ENCODE peak calls at places on chromosomes 3 and 15, in seven cellular contexts. A is GM06990; X is pulmonary artery endothelial cell; S is CD8-positive, alpha-beta memory T cell; Z is nephron progenitor cell; M is SHP77; R is ELR. E is an unnamed sample.

GRCh38 chr3:193746832-193747231 is 153.8 kb downstream of the OPA1 start:
- DNase-seq in A (no peak), X (no peak), S (no peak), Z (no peak), M (no peak), R (no peak), E (no peak)

GRCh38 chr3:42666577-42666998 is 13.1 kb downstream of the ZBTB47 start:
- DNase-seq in A (no peak), X (no peak), S (no peak), Z (no peak), M (no peak), R (no peak), E (no peak)

GRCh38 chr15:74833376-74834107 is 7.1 kb downstream of the CPLX3 start:
- DNase-seq in A (no peak), X (no peak), S (no peak), Z (no peak), M (no peak), R (no peak), E (no peak)

GRCh38 chr15:59828262-59828661 is 139.1 kb upstream of the BNIP2 start:
- DNase-seq in A (no peak), X (no peak), S (no peak), Z (no peak), M (no peak), R (no peak), E (no peak)

GRCh38 chr3:120634539-120634938 is 38.4 kb downstream of the NDUFB4 start:
- DNase-seq in A (no peak), X (no peak), S (no peak), Z (no peak), M (no peak), R (peak), E (no peak)

GRCh38 chr3:189096092-189096491 is 75.7 kb upstream of the TPRG1 start:
- DNase-seq in A (no peak), X (no peak), S (no peak), Z (no peak), M (no peak), R (no peak), E (no peak)

GRCh38 chr15:93250212-93250611 is 161.2 kb upstream of the RGMA start:
- DNase-seq in A (no peak), X (no peak), S (no peak), Z (no peak), M (no peak), R (no peak), E (no peak)

GRCh38 chr3:129485681-129486056 is 42.8 kb upstream of the RHO start:
- DNase-seq in A (no peak), X (no peak), S (no peak), Z (no peak), M (no peak), R (peak), E (no peak)

GRCh38 chr3:53089511-53089910 is 40.7 kb downstream of the RFT1 start:
- DNase-seq in A (no peak), X (no peak), S (no peak), Z (no peak), M (no peak), R (no peak), E (no peak)

GRCh38 chr3:32113566-32113965 is 7.1 kb downstream of the GPD1L start:
- DNase-seq in A (no peak), X (no peak), S (no peak), Z (no peak), M (no peak), R (no peak), E (no peak)

GRCh38 chr15:99967841-99968371 is 234.7 kb upstream of the LYSMD4 start:
- DNase-seq in A (no peak), X (no peak), S (no peak), Z (no peak), M (no peak), R (peak), E (no peak)

GRCh38 chr3:112437146-112438022 is 61.9 kb downstream of the BTLA start:
- DNase-seq in A (no peak), X (peak), S (peak), Z (no peak), M (no peak), R (peak), E (peak)

GRCh38 chr3:25589104-25589782 is 75.5 kb downstream of the TOP2B start:
- DNase-seq in A (no peak), X (no peak), S (no peak), Z (no peak), M (no peak), R (peak), E (no peak)

GRCh38 chr3:3461317-3461716 is 281.8 kb upstream of the CRBN start:
- DNase-seq in A (no peak), X (no peak), S (no peak), Z (no peak), M (no peak), R (no peak), E (no peak)

GRCh38 chr3:10300087-10300486 is 7.3 kb upstream of the GHRL start:
- DNase-seq in A (no peak), X (no peak), S (no peak), Z (no peak), M (no peak), R (no peak), E (no peak)

GRCh38 chr15:81293728-81294500 is 30.0 kb downstream of the STARD5 start:
- DNase-seq in A (peak), X (no peak), S (peak), Z (no peak), M (no peak), R (no peak), E (no peak)

GRCh38 chr15:31254431-31255175 is 72.0 kb upstream of the KLF13 start:
- DNase-seq in A (no peak), X (no peak), S (no peak), Z (no peak), M (peak), R (no peak), E (no peak)

GRCh38 chr3:133691410-133692107 is 29.8 kb upstream of the TOPBP1 start:
- DNase-seq in A (no peak), X (no peak), S (no peak), Z (no peak), M (no peak), R (peak), E (no peak)

GRCh38 chr15:33328105-33328504 is 17.3 kb downstream of the RYR3 start:
- DNase-seq in A (no peak), X (no peak), S (no peak), Z (no peak), M (no peak), R (no peak), E (no peak)

GRCh38 chr3:13615019-13615528 is 66.1 kb downstream of the FBLN2 start:
- DNase-seq in A (no peak), X (no peak), S (no peak), Z (no peak), M (no peak), R (no peak), E (no peak)

GRCh38 chr3:193665370-193665989 is 72.5 kb downstream of the OPA1 start:
- DNase-seq in A (no peak), X (no peak), S (no peak), Z (no peak), M (no peak), R (peak), E (peak)

GRCh38 chr3:78666458-78666800 is 1101.4 kb downstream of the ROBO1 start:
- DNase-seq in A (no peak), X (no peak), S (no peak), Z (no peak), M (no peak), R (peak), E (no peak)

GRCh38 chr15:50055333-50056278 is 63.4 kb downstream of the ATP8B4 start:
- DNase-seq in A (no peak), X (no peak), S (no peak), Z (no peak), M (no peak), R (peak), E (no peak)

GRCh38 chr15:75786564-75786925 is 56.7 kb upstream of the UBE2Q2 start:
- DNase-seq in A (no peak), X (no peak), S (no peak), Z (no peak), M (no peak), R (no peak), E (peak)